ENCODE peak calls at places on chromosomes 3 and 15, in ten cellular contexts. D, E, P, A, C, T, O, H, M and G are unnamed samples.

GRCh38 chr3:66492672-66493071 is 8.2 kb downstream of the LRIG1 start:
- DNase-seq in D (no peak), E (no peak), P (no peak), A (no peak), C (no peak), T (no peak), O (no peak), H (no peak), M (no peak), G (no peak)

GRCh38 chr15:71153823-71154524 is 38.7 kb downstream of the THSD4 start:
- DNase-seq in D (no peak), E (no peak), P (no peak), A (no peak), C (no peak), T (no peak), O (no peak), H (no peak), M (no peak), G (no peak)

GRCh38 chr3:15794303-15794771 is 3.4 kb downstream of the ANKRD28 start:
- DNase-seq in D (no peak), E (no peak), P (no peak), A (no peak), C (no peak), T (no peak), O (peak; percentile 29), H (no peak), M (no peak), G (no peak)

GRCh38 chr3:132225664-132226063 is 91.5 kb upstream of the ACP3 start:
- DNase-seq in D (no peak), E (no peak), P (no peak), A (no peak), C (no peak), T (no peak), O (no peak), H (no peak), M (no peak), G (no peak)

GRCh38 chr3:124792341-124793034 is 62.2 kb downstream of the UMPS start:
- DNase-seq in D (no peak), E (no peak), P (no peak), A (no peak), C (no peak), T (no peak), O (no peak), H (no peak), M (no peak), G (no peak)

GRCh38 chr3:60809857-60810256 is 441.4 kb downstream of the FHIT start:
- DNase-seq in D (no peak), E (no peak), P (peak; percentile 5), A (no peak), C (no peak), T (no peak), O (no peak), H (no peak), M (no peak), G (no peak)

GRCh38 chr15:51237816-51238215 is 100.6 kb downstream of the CYP19A1 start:
- DNase-seq in D (no peak), E (no peak), P (no peak), A (no peak), C (no peak), T (no peak), O (no peak), H (no peak), M (no peak), G (no peak)

GRCh38 chr3:171383206-171384018 is 76.8 kb downstream of the TNIK start:
- DNase-seq in D (no peak), E (no peak), P (no peak), A (no peak), C (no peak), T (no peak), O (no peak), H (no peak), M (no peak), G (no peak)

GRCh38 chr3:139182143-139182542 is 137.5 kb upstream of the PRR23C start:
- DNase-seq in D (no peak), E (no peak), P (no peak), A (no peak), C (no peak), T (no peak), O (no peak), H (no peak), M (no peak), G (no peak)

GRCh38 chr3:126745760-126746394 is 41.8 kb downstream of the CHCHD6 start:
- DNase-seq in D (no peak), E (no peak), P (no peak), A (no peak), C (no peak), T (no peak), O (no peak), H (no peak), M (no peak), G (no peak)

GRCh38 chr15:43950551-43950950 is 123.7 kb downstream of the WDR76 start:
- DNase-seq in D (no peak), E (no peak), P (no peak), A (no peak), C (no peak), T (no peak), O (no peak), H (no peak), M (no peak), G (no peak)

GRCh38 chr3:196341142-196341541 is 3.0 kb upstream of the TM4SF19 start:
- DNase-seq in D (no peak), E (no peak), P (no peak), A (no peak), C (no peak), T (no peak), O (peak; percentile 14), H (no peak), M (no peak), G (no peak)

GRCh38 chr15:47466357-47466756 is 250.9 kb upstream of the SEMA6D start:
- DNase-seq in D (no peak), E (no peak), P (no peak), A (no peak), C (no peak), T (no peak), O (peak; percentile 44), H (peak; percentile 3), M (no peak), G (peak; percentile 63)

GRCh38 chr3:143769663-143770062 is 78.6 kb downstream of the SLC9A9 start:
- DNase-seq in D (no peak), E (no peak), P (no peak), A (no peak), C (no peak), T (no peak), O (peak; percentile 21), H (no peak), M (no peak), G (no peak)

GRCh38 chr3:27861047-27862036 is 139.2 kb upstream of the EOMES start:
- DNase-seq in D (no peak), E (no peak), P (no peak), A (peak; percentile 27), C (no peak), T (no peak), O (no peak), H (no peak), M (no peak), G (no peak)

GRCh38 chr3:138399766-138400165 is 34.6 kb upstream of the ESYT3 start:
- DNase-seq in D (no peak), E (no peak), P (no peak), A (no peak), C (no peak), T (no peak), O (no peak), H (no peak), M (no peak), G (no peak)

GRCh38 chr3:4722103-4722502 is 229.0 kb downstream of the ITPR1 start:
- DNase-seq in D (no peak), E (no peak), P (peak; percentile 78), A (no peak), C (no peak), T (no peak), O (no peak), H (peak; percentile 72), M (peak; percentile 68), G (no peak)

GRCh38 chr3:9625656-9626055 is 23.6 kb upstream of the MTMR14 start:
- DNase-seq in D (no peak), E (no peak), P (no peak), A (no peak), C (no peak), T (no peak), O (no peak), H (no peak), M (no peak), G (no peak)

GRCh38 chr3:66115858-66116654 is 77.3 kb upstream of the MAGI1 start:
- DNase-seq in D (no peak), E (no peak), P (peak; percentile 9), A (no peak), C (no peak), T (no peak), O (peak; percentile 89), H (peak; percentile 90), M (no peak), G (peak; percentile 96)

GRCh38 chr3:50324351-50325144 is 2.0 kb upstream of the HYAL2 start:
- DNase-seq in D (peak; percentile 50), E (no peak), P (peak; percentile 54), A (peak; percentile 61), C (no peak), T (peak; percentile 65), O (no peak), H (no peak), M (peak; percentile 72), G (no peak)

GRCh38 chr3:106206165-106206564 is 337.4 kb upstream of the CBLB start:
- DNase-seq in D (no peak), E (no peak), P (no peak), A (peak; percentile 5), C (no peak), T (no peak), O (no peak), H (no peak), M (peak; percentile 15), G (no peak)

GRCh38 chr3:42836545-42837123 is 27.4 kb downstream of the ACKR2 start:
- DNase-seq in D (no peak), E (no peak), P (no peak), A (no peak), C (no peak), T (no peak), O (no peak), H (no peak), M (no peak), G (no peak)

GRCh38 chr3:27939940-27940339 is 217.8 kb upstream of the EOMES start:
- DNase-seq in D (no peak), E (no peak), P (no peak), A (no peak), C (no peak), T (no peak), O (no peak), H (no peak), M (no peak), G (peak; percentile 19)

GRCh38 chr3:73419993-73420392 is 204.7 kb downstream of the PDZRN3 start:
- DNase-seq in D (no peak), E (no peak), P (no peak), A (no peak), C (no peak), T (no peak), O (no peak), H (no peak), M (no peak), G (no peak)

GRCh38 chr3:194296448-194296831 is 54.7 kb downstream of the CPN2 start:
- DNase-seq in D (no peak), E (no peak), P (no peak), A (no peak), C (no peak), T (no peak), O (no peak), H (peak; percentile 93), M (no peak), G (peak; percentile 58)